ENCODE peak calls at places on chromosomes 16 and 17, in four cellular contexts. Q is adrenal gland, W is ovary, X is body of pancreas. S is an unnamed sample.

GRCh38 chr16:3045758-3046505 is 429 bp upstream of the MMP25 start:
- DNase-seq in Q (no peak), W (no peak), X (no peak), S (no peak)

GRCh38 chr16:66834746-66835145 is 4.0 kb upstream of the NAE1 start:
- DNase-seq in W (no peak), Q (no peak), X (no peak), S (no peak)

GRCh38 chr17:3961564-3962047 is 2.6 kb downstream of the ATP2A3 start:
- DNase-seq in X (no peak), Q (no peak), W (no peak), S (no peak)

GRCh38 chr17:58089111-58089510 is 5.9 kb downstream of the DYNLL2 start:
- DNase-seq in X (no peak), Q (no peak), W (no peak), S (no peak)

GRCh38 chr16:24539850-24540484 is 601 bp downstream of the RBBP6 start:
- DNase-seq in Q (peak; percentile 67), W (peak; percentile 76), X (peak; percentile 69), S (no peak)

GRCh38 chr17:54992797-54993639 is 24.5 kb downstream of the STXBP4 start:
- DNase-seq in X (no peak), W (no peak), Q (no peak), S (no peak)

GRCh38 chr17:81034168-81034777 is 678 bp upstream of the BAIAP2 start:
- DNase-seq in W (no peak), X (no peak), Q (no peak), S (no peak)

GRCh38 chr17:34398990-34399389 is 36.0 kb upstream of the CCL1 start:
- DNase-seq in W (no peak), X (no peak), Q (no peak), S (no peak)

GRCh38 chr16:68719993-68720489 is 17.1 kb upstream of the CDH1 start:
- DNase-seq in X (no peak), W (no peak), Q (no peak), S (no peak)

GRCh38 chr16:1331712-1332617 is 1.5 kb upstream of the BAIAP3 start:
- DNase-seq in X (peak; percentile 79), W (no peak), Q (peak; percentile 49), S (peak; percentile 71)

GRCh38 chr17:13395872-13396271 is 205.9 kb downstream of the HS3ST3A1 start:
- DNase-seq in X (no peak), W (no peak), Q (no peak), S (no peak)

GRCh38 chr17:4008496-4009163 is 44.4 kb upstream of the ATP2A3 start:
- DNase-seq in Q (no peak), X (no peak), W (no peak), S (no peak)

GRCh38 chr17:78384479-78385175 is 6.2 kb downstream of the PGS1 start:
- DNase-seq in W (no peak), Q (no peak), X (no peak), S (no peak)
- H3K4me1 ChIP-seq in W (peaks cover 5% of the 10 kb centered on the region), Q (peaks cover 46% of the 10 kb centered on the region), X (peaks cover 41% of the 10 kb centered on the region), S (peaks cover 96% of the 10 kb centered on the region)

GRCh38 chr17:48601528-48602430 is 3.0 kb downstream of the HOXB6 start:
- DNase-seq in X (no peak), Q (no peak), W (no peak), S (no peak)
- H3K27me3 ChIP-seq in X (peaks cover 81% of the 10 kb centered on the region), Q (no peaks in the 10 kb centered on the region), W (peaks cover 3% of the 10 kb centered on the region), S (peaks cover 74% of the 10 kb centered on the region)

GRCh38 chr16:31745900-31746299 is 127.7 kb upstream of the ZNF267 start:
- DNase-seq in X (no peak), Q (no peak), W (no peak), S (no peak)
- H3K9me3 ChIP-seq in X (no peaks in the 10 kb centered on the region), Q (peaks cover 70% of the 10 kb centered on the region), W (peaks cover 40% of the 10 kb centered on the region), S (peaks cover 99% of the 10 kb centered on the region)

GRCh38 chr16:57525761-57526160 is 10.6 kb downstream of the CCDC102A start:
- DNase-seq in X (no peak), W (peak; percentile 41), Q (no peak), S (no peak)

GRCh38 chr16:57527610-57528360 is 8.6 kb downstream of the CCDC102A start:
- DNase-seq in X (no peak), W (no peak), Q (no peak), S (no peak)

GRCh38 chr16:57527027-57527426 is 9.3 kb downstream of the CCDC102A start:
- DNase-seq in Q (no peak), W (no peak), X (no peak), S (no peak)

GRCh38 chr16:57528499-57529323 is 7.7 kb downstream of the CCDC102A start:
- DNase-seq in Q (no peak), X (no peak), W (no peak), S (no peak)

DNA sequence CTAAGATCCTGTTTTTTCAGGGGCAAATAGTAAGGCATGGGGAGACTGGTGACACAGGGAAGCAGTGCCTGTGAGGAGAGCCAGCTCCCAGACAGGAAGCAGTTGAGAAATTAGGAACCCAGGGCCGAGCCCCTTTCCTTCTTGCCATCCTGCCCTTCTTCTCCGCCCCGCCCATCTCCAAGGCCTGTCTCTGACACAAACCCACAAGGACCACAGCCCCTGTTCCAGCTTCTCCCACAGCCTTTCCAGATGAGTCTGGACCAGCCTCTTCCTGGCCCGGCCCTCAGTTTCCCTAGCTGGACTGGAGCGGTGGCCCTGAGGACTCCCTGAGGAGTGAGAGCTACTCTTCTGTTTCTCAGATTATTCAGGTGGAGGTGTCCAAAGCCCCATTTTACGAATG is 9.9 kb downstream of the CCDC102A start:
- DNase-seq in X (no peak), Q (no peak), W (no peak), S (no peak)
- H3K4me1 ChIP-seq in X (no peaks in the 10 kb centered on the region), Q (no peaks in the 10 kb centered on the region), W (no peaks in the 10 kb centered on the region), S (peaks cover 16% of the 10 kb centered on the region)

GRCh38 chr16:87684711-87685404 is 80.9 kb downstream of the KLHDC4 start:
- DNase-seq in Q (no peak), W (no peak), X (no peak), S (no peak)

GRCh38 chr16:87685405-87685755 is 80.4 kb downstream of the KLHDC4 start:
- DNase-seq in Q (no peak), X (no peak), W (no peak), S (no peak)

GRCh38 chr16:87684106-87684677 is 81.6 kb downstream of the KLHDC4 start:
- DNase-seq in Q (no peak), W (no peak), X (no peak), S (no peak)

GRCh38 chr16:87681990-87682570 is 79.8 kb downstream of the JPH3 start:
- DNase-seq in W (no peak), X (no peak), Q (no peak), S (no peak)

DNA sequence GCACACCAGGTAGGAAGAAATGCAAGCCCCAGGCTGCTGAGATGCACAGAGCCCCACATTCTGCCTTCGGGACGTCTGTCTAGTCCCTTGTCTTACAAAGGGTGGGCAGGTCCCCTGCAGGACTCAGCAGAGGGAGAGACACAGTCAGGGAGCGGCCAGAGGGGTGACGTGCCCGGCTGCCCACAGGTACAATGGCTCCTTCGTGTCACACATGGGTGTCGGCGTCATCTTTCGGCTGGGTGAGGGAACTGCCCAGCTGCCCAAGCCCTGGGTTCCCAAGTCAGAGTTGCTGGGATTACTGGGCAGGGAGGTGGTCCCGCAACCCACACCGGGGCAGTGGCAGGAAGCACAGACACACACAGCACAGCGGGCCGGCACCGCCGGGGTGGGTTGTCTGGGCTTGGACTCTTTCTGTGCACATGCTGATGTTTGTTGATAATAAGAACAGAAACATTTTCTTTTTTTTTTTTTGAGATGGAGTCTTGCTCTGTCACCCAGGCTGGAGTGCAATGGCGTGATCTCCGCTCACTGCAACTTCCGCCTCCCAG is 80.6 kb downstream of the JPH3 start:
- DNase-seq in X (no peak), W (no peak), Q (no peak), S (no peak)
- H3K27me3 ChIP-seq in X (no peaks in the 10 kb centered on the region), W (no peaks in the 10 kb centered on the region), Q (no peaks in the 10 kb centered on the region), S (no peaks in the 10 kb centered on the region)

DNA sequence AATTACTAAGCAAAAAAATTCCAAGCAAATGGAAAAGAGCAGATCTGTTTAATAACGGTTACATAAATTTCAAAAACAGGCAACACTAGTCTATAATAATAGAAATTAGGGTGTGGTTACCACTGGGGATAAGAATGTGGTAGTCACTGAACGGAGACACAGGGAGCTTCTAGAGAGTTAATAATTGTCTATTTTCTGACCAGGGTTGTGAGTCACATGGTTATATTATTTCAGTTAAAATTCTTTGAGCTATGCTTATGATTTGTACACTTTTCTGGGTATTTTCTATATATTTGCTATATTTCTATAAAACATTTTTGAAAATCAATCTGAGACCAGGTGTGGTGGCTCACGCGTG is 433.9 kb upstream of the MAF start:
- DNase-seq in X (no peak), W (no peak), Q (no peak), S (no peak)
- H3K9me3 ChIP-seq in X (no peaks in the 10 kb centered on the region), W (no peaks in the 10 kb centered on the region), Q (no peaks in the 10 kb centered on the region), S (peaks cover 7% of the 10 kb centered on the region)